ENCODE peak calls at places on chromosomes 2 and 18, in four cellular contexts. T, B, X and F are unnamed samples.
A peak's percentile ranks its signal among the peaks of the same experiment; 100 is the strongest.

GRCh38 chr2:8659735-8660492 is 21.9 kb upstream of the ID2 start:
- DNase-seq in T (no peak), B (no peak), X (no peak), F (no peak)

GRCh38 chr2:128506534-128506933 is 187.9 kb upstream of the HS6ST1 start:
- DNase-seq in B (no peak), X (no peak), T (no peak), F (no peak)

GRCh38 chr2:172299741-172300140 is 127.6 kb upstream of the ITGA6 start:
- DNase-seq in T (peak; percentile 91), X (no peak), B (peak; percentile 23), F (peak; percentile 77)

GRCh38 chr18:75041586-75041985 is 167.4 kb downstream of the PTGR3 start:
- DNase-seq in X (no peak), B (peak; percentile 49), T (peak; percentile 50), F (peak; percentile 18)

GRCh38 chr2:37344453-37345361 is at the start of gene QPCT:
- DNase-seq in X (no peak), T (peak; percentile 44), B (peak; percentile 39), F (peak; percentile 11)

GRCh38 chr18:39959839-39960238 is 1995.2 kb upstream of the PIK3C3 start:
- DNase-seq in B (no peak), X (no peak), T (no peak), F (no peak)

GRCh38 chr18:2960983-2961696 is 51.8 kb downstream of the LPIN2 start:
- DNase-seq in B (no peak), T (peak; percentile 29), X (no peak), F (no peak)

GRCh38 chr2:19733951-19734425 is 167.8 kb downstream of the TTC32 start:
- DNase-seq in T (peak; percentile 87), B (no peak), X (no peak), F (peak; percentile 86)

GRCh38 chr18:59249186-59249774 is 24.0 kb downstream of the RAX start:
- DNase-seq in B (peak; percentile 69), X (peak; percentile 78), T (peak; percentile 80), F (peak; percentile 64)

GRCh38 chr2:16043192-16043591 is 102.8 kb downstream of the MYCN start:
- DNase-seq in X (no peak), B (no peak), T (no peak), F (no peak)

GRCh38 chr18:59228361-59228760 is 8.4 kb downstream of the GRP start:
- DNase-seq in T (no peak), B (no peak), X (no peak), F (no peak)

GRCh38 chr2:75403991-75404428 is 156.7 kb downstream of the EVA1A start:
- DNase-seq in X (peak; percentile 62), B (peak; percentile 57), T (peak; percentile 59), F (peak; percentile 66)

DNA sequence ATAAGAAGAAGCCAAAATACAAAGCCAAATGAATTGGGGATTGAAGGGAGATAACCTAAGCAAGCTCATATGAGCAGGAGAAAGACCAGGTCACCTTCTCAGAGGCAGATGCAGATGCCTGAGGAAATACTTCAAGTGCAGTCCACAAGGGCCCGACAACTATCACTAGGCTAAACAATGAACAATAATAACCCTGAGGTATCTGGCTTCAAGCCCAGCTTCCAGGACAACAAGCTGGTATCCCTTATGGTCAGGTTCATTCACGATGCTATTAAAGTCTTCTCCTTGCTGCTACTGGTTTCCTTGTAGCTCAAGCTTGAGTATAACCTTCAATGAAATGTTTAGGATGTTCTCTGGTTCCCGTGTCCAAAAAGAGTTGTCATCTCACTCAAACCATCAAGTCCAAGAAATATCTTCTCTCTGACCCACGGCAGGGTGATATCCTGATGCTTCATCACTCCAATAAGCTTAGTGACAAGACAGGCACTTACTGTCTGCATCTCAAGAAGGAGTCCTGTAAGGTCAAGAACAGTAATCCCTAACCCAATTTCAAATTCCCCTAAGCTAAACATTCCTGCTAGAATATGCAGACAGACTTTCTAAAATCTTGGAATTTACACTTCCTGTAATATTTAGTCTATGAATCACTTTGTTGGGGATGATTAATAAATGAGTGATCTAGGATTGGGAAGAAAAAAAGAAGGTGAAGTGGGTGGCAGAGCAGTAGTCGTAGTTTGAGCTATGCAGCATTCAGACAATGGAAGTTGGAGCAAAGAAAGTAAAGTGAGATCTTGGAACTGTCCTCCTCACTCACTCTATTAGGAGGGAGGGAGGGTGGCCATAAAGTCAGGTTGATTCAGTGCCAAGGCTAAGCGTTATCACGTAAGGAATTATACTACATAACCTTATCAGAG is 33.1 kb downstream of the CHN1 start:
- DNase-seq in B (peak; percentile 96), X (no peak), T (peak; percentile 75), F (peak; percentile 92)
- H3K4me2 ChIP-seq in B (peak overlapping the region; percentile 93), X (no peak overlapping the region), T (peak overlapping the region; percentile 81), F (peak overlapping the region; percentile 73)

GRCh38 chr2:189298481-189298880 is 118.9 kb upstream of the COL5A2 start:
- DNase-seq in X (no peak), B (no peak), T (peak; percentile 58), F (no peak)
- H3K27ac ChIP-seq in X (no peak overlapping the region), B (no peak overlapping the region), T (peak overlapping the region; percentile 15), F (no peak overlapping the region)

GRCh38 chr2:226529556-226529955 is 270.1 kb downstream of the IRS1 start:
- DNase-seq in B (no peak), T (no peak), X (no peak), F (no peak)

GRCh38 chr2:226520723-226521122 is 278.9 kb downstream of the IRS1 start:
- DNase-seq in B (no peak), T (no peak), X (no peak), F (no peak)

GRCh38 chr2:226526731-226527130 is 272.9 kb downstream of the IRS1 start:
- DNase-seq in T (peak; percentile 68), X (no peak), B (no peak), F (no peak)

GRCh38 chr2:226524381-226524843 is 275.2 kb downstream of the IRS1 start:
- DNase-seq in X (no peak), T (peak; percentile 95), B (no peak), F (peak; percentile 98)
- H2AFZ ChIP-seq in X (no peak overlapping the region), T (peak overlapping the region; percentile 84), B (no peak overlapping the region), F (peak overlapping the region; percentile 63)

DNA sequence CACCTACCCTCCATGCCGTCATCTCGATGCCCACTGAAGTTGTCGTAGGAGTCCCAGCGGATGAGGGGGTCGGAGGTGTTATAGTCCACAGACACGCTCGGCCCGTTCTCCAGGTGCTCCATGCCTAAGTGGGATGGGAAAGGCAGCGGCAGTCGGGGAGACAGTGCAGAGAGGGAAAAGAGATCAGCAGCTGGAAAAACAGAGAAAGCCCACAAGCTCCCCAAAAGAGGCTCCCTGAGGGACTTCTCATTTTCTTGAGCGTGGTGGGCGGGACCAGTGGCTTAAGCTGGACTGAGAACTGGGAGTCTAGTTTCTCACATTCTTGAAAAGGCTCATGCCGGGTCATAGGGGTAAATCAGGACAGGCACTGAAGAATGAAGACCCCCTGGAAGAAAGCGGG is 121.9 kb downstream of the TNS1 start:
- DNase-seq in X (peak; percentile 81), T (no peak), B (no peak), F (no peak)
- H3K4me2 ChIP-seq in X (peak overlapping the region; percentile 53), T (no peak overlapping the region), B (no peak overlapping the region), F (no peak overlapping the region)